ENCODE peak calls at places on chromosomes 13 and 19, in seven cellular contexts. One of them, this sample, is unnamed.

GRCh38 chr19:36246006-36246391 is 31.1 kb downstream of the ZNF146 start:
- DNase-seq in transverse colon: no peak
- DNase-seq in stimulated activated CD8-positive, alpha-beta memory T cell treated with anti-CD3 and anti-CD28 coated beads, Interleukin-15, amount 100 ng/mL, for 1 hour: no peak
- DNase-seq in non-pigmented ciliary epithelial cell: no peak
- DNase-seq in aorta: no peak
- DNase-seq in colonic mucosa: no peak
- DNase-seq in RKO: no peak
- DNase-seq in this sample: no peak

GRCh38 chr19:46141421-46141820 is 6.6 kb upstream of the IGFL2 start:
- DNase-seq in transverse colon: no peak
- DNase-seq in stimulated activated CD8-positive, alpha-beta memory T cell treated with anti-CD3 and anti-CD28 coated beads, Interleukin-15, amount 100 ng/mL, for 1 hour: no peak
- DNase-seq in non-pigmented ciliary epithelial cell: no peak
- DNase-seq in aorta: no peak
- DNase-seq in colonic mucosa: no peak
- DNase-seq in RKO: no peak
- DNase-seq in this sample: no peak

GRCh38 chr19:29645911-29646310 is 19.4 kb upstream of the PLEKHF1 start:
- DNase-seq in transverse colon: no peak
- DNase-seq in stimulated activated CD8-positive, alpha-beta memory T cell treated with anti-CD3 and anti-CD28 coated beads, Interleukin-15, amount 100 ng/mL, for 1 hour: no peak
- DNase-seq in non-pigmented ciliary epithelial cell: no peak
- DNase-seq in aorta: no peak
- DNase-seq in colonic mucosa: no peak
- DNase-seq in RKO: no peak
- DNase-seq in this sample: no peak

GRCh38 chr13:85535306-85535705 is 263.9 kb downstream of the SLITRK6 start:
- DNase-seq in transverse colon: no peak
- DNase-seq in stimulated activated CD8-positive, alpha-beta memory T cell treated with anti-CD3 and anti-CD28 coated beads, Interleukin-15, amount 100 ng/mL, for 1 hour: no peak
- DNase-seq in non-pigmented ciliary epithelial cell: no peak
- DNase-seq in aorta: no peak
- DNase-seq in colonic mucosa: no peak
- DNase-seq in RKO: no peak
- DNase-seq in this sample: no peak

GRCh38 chr19:5078179-5078578 is 109.3 kb downstream of the KDM4B start:
- DNase-seq in transverse colon: no peak
- DNase-seq in stimulated activated CD8-positive, alpha-beta memory T cell treated with anti-CD3 and anti-CD28 coated beads, Interleukin-15, amount 100 ng/mL, for 1 hour: no peak
- DNase-seq in non-pigmented ciliary epithelial cell: no peak
- DNase-seq in aorta: no peak
- DNase-seq in colonic mucosa: no peak
- DNase-seq in RKO: no peak
- DNase-seq in this sample: no peak

GRCh38 chr13:37602743-37603381 is 4.3 kb upstream of the POSTN start:
- DNase-seq in transverse colon: no peak
- DNase-seq in stimulated activated CD8-positive, alpha-beta memory T cell treated with anti-CD3 and anti-CD28 coated beads, Interleukin-15, amount 100 ng/mL, for 1 hour: no peak
- DNase-seq in non-pigmented ciliary epithelial cell: no peak
- DNase-seq in aorta: no peak
- DNase-seq in colonic mucosa: no peak
- DNase-seq in RKO: peak
- DNase-seq in this sample: no peak

GRCh38 chr19:15294591-15294990 is 37.7 kb downstream of the BRD4 start:
- DNase-seq in transverse colon: no peak
- DNase-seq in stimulated activated CD8-positive, alpha-beta memory T cell treated with anti-CD3 and anti-CD28 coated beads, Interleukin-15, amount 100 ng/mL, for 1 hour: no peak
- DNase-seq in non-pigmented ciliary epithelial cell: no peak
- DNase-seq in aorta: no peak
- DNase-seq in colonic mucosa: no peak
- DNase-seq in RKO: no peak
- DNase-seq in this sample: no peak

GRCh38 chr13:72620874-72621273 is 106.6 kb downstream of the MZT1 start:
- DNase-seq in transverse colon: no peak
- DNase-seq in stimulated activated CD8-positive, alpha-beta memory T cell treated with anti-CD3 and anti-CD28 coated beads, Interleukin-15, amount 100 ng/mL, for 1 hour: no peak
- DNase-seq in non-pigmented ciliary epithelial cell: no peak
- DNase-seq in aorta: no peak
- DNase-seq in colonic mucosa: no peak
- DNase-seq in RKO: no peak
- DNase-seq in this sample: no peak

GRCh38 chr13:103517066-103517767 is 451.0 kb upstream of the SLC10A2 start:
- DNase-seq in transverse colon: no peak
- DNase-seq in stimulated activated CD8-positive, alpha-beta memory T cell treated with anti-CD3 and anti-CD28 coated beads, Interleukin-15, amount 100 ng/mL, for 1 hour: no peak
- DNase-seq in non-pigmented ciliary epithelial cell: no peak
- DNase-seq in aorta: no peak
- DNase-seq in colonic mucosa: no peak
- DNase-seq in RKO: no peak
- DNase-seq in this sample: no peak

GRCh38 chr19:29084266-29084665 is 128.7 kb downstream of the UQCRFS1 start:
- DNase-seq in transverse colon: no peak
- DNase-seq in stimulated activated CD8-positive, alpha-beta memory T cell treated with anti-CD3 and anti-CD28 coated beads, Interleukin-15, amount 100 ng/mL, for 1 hour: no peak
- DNase-seq in non-pigmented ciliary epithelial cell: no peak
- DNase-seq in aorta: no peak
- DNase-seq in colonic mucosa: no peak
- DNase-seq in RKO: peak
- DNase-seq in this sample: no peak

GRCh38 chr19:7078007-7078406 is 8.5 kb downstream of the ZNF557 start:
- DNase-seq in transverse colon: no peak
- DNase-seq in stimulated activated CD8-positive, alpha-beta memory T cell treated with anti-CD3 and anti-CD28 coated beads, Interleukin-15, amount 100 ng/mL, for 1 hour: no peak
- DNase-seq in non-pigmented ciliary epithelial cell: no peak
- DNase-seq in aorta: no peak
- DNase-seq in colonic mucosa: no peak
- DNase-seq in RKO: peak
- DNase-seq in this sample: no peak

This sample was measured in stimulated activated effector memory CD8-positive, alpha-beta T cell treated with anti-CD3 and anti-CD28 coated beads, Interleukin-12 subunit alpha, Interleukin-12 subunit beta, amount 100 ng/mL, for 72 hours.